ENCODE peak calls at places on chromosomes 1 and 21, in four cellular contexts. C is stomach, M is right atrium auricular region, V is ascending aorta. U is an unnamed sample.

GRCh38 chr1:41734201-41734915 is 184.4 kb downstream of the HIVEP3 start:
- DNase-seq in M (no peak), C (no peak), V (no peak), U (no peak)

GRCh38 chr1:210407207-210407886 is 78.6 kb downstream of the HHAT start:
- DNase-seq in C (peak; percentile 77), V (no peak), M (peak; percentile 74), U (peak; percentile 80)

GRCh38 chr1:110538921-110539320 is 19.9 kb upstream of the KCNA10 start:
- DNase-seq in V (no peak), C (no peak), M (no peak), U (no peak)

GRCh38 chr1:65149753-65150463 is 1.9 kb downstream of the AK4 start:
- DNase-seq in V (no peak), C (no peak), M (no peak), U (no peak)

GRCh38 chr1:245946905-245947304 is 560.2 kb downstream of the SMYD3 start:
- DNase-seq in M (no peak), V (no peak), C (no peak), U (no peak)

GRCh38 chr1:171655215-171656116 is 3.0 kb upstream of the MYOC start:
- DNase-seq in M (peak; percentile 90), C (peak; percentile 45), V (no peak), U (peak; percentile 56)

GRCh38 chr1:216140650-216141547 is 282.3 kb downstream of the USH2A start:
- DNase-seq in V (no peak), C (no peak), M (no peak), U (no peak)

GRCh38 chr1:2133039-2133878 is 61.3 kb downstream of the FAAP20 start:
- DNase-seq in C (peak; percentile 98), V (peak; percentile 87), M (peak; percentile 97), U (peak; percentile 99)

GRCh38 chr1:118947790-118948189 is 40.4 kb downstream of the TBX15 start:
- DNase-seq in M (no peak), C (no peak), V (no peak), U (no peak)

GRCh38 chr21:39518055-39518844 is 66.5 kb downstream of the SH3BGR start:
- DNase-seq in C (peak; percentile 44), V (no peak), M (no peak), U (no peak)

GRCh38 chr1:223775054-223775453 is 62.7 kb downstream of the CAPN2 start:
- DNase-seq in C (no peak), M (peak; percentile 42), V (no peak), U (no peak)
- H3K4me1 ChIP-seq in C (peaks cover 39% of the 10 kb centered on the region), M (no peaks in the 10 kb centered on the region), V (peaks cover 38% of the 10 kb centered on the region), U (peaks cover 39% of the 10 kb centered on the region)

DNA sequence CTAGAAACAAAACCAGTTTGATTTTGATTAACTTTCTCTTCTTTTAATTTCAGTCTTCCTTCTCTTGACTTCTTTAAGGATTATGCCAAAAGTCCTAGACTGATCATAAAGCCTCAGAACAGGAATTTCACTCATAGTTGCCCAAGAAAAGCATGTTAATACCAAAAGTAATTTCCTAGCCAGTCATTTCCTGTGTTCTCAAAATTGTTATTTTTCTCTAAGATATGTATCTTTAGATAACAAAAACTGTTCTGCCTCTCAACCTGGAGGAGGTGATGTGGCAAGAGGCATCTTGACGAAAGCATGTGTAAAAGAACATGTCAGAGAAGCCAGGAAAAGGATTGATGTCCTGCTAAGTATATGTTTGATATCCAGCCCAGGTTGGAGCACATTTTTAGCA is 78.0 kb upstream of the IPO9 start:
- DNase-seq in M (no peak), V (no peak), C (no peak), U (no peak)
- H3K4me1 ChIP-seq in M (no peaks in the 10 kb centered on the region), V (peaks cover 92% of the 10 kb centered on the region), C (no peaks in the 10 kb centered on the region), U (peaks cover 21% of the 10 kb centered on the region)

GRCh38 chr1:27489973-27490741 is at the start of gene WASF2:
- DNase-seq in M (peak; percentile 99), C (peak; percentile 97), V (peak; percentile 88), U (peak; percentile 97)

GRCh38 chr1:27485363-27485762 is 4.6 kb downstream of the WASF2 start:
- DNase-seq in C (no peak), M (no peak), V (no peak), U (no peak)

GRCh38 chr1:27491748-27492700 is 2.1 kb upstream of the WASF2 start:
- DNase-seq in C (no peak), V (no peak), M (no peak), U (peak; percentile 36)

GRCh38 chr1:27488523-27489138 is 1.3 kb downstream of the WASF2 start:
- DNase-seq in V (no peak), M (no peak), C (no peak), U (no peak)

GRCh38 chr1:27487927-27488522 is 1.9 kb downstream of the WASF2 start:
- DNase-seq in M (no peak), C (no peak), V (no peak), U (no peak)
- H3K4me1 ChIP-seq in M (no peaks in the 10 kb centered on the region), C (peaks cover 42% of the 10 kb centered on the region), V (peaks cover 33% of the 10 kb centered on the region), U (peaks cover 22% of the 10 kb centered on the region)

GRCh38 chr1:223538921-223539445 is 126.5 kb downstream of the CAPN8 start:
- DNase-seq in V (no peak), M (no peak), C (no peak), U (no peak)

GRCh38 chr1:223531742-223532341 is 133.7 kb downstream of the CAPN8 start:
- DNase-seq in V (no peak), M (no peak), C (peak; percentile 75), U (no peak)

GRCh38 chr1:223535261-223535778 is 130.2 kb downstream of the CAPN8 start:
- DNase-seq in C (no peak), M (no peak), V (no peak), U (no peak)

GRCh38 chr1:223534677-223535076 is 130.8 kb downstream of the CAPN8 start:
- DNase-seq in V (no peak), C (no peak), M (no peak), U (no peak)

GRCh38 chr1:223533708-223534107 is 131.8 kb downstream of the CAPN8 start:
- DNase-seq in C (no peak), V (no peak), M (no peak), U (no peak)
- H3K4me1 ChIP-seq in C (no peaks in the 10 kb centered on the region), V (no peaks in the 10 kb centered on the region), M (no peaks in the 10 kb centered on the region), U (no peaks in the 10 kb centered on the region)

GRCh38 chr1:207858806-207859205 is 52.1 kb downstream of the CD34 start:
- DNase-seq in M (no peak), C (no peak), V (no peak), U (no peak)
- H3K4me1 ChIP-seq in M (no peaks in the 10 kb centered on the region), C (peaks cover 29% of the 10 kb centered on the region), V (peaks cover 33% of the 10 kb centered on the region), U (peaks cover 51% of the 10 kb centered on the region)

DNA sequence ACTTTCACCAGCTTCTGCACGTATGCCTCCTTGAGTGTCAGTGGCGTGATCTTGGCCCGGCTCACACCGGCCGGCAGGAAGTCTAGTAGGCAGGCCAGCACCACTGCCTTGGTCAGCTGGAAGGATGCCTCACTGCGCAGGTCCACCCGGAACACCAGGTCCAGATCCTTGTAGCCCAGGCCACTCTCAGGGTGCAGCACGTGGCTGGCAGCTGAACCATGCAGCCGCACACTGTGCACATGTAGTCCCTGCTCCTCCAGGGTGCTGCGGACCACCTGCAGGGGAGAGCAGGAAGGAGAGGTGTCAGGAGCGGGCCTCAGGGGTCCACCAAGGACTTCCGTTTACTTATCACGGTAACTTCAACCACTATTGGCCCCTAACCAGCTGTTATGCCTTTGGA is 6.0 kb downstream of the TENT5B start:
- DNase-seq in M (no peak), C (no peak), V (no peak), U (no peak)
- H3K4me1 ChIP-seq in M (no peaks in the 10 kb centered on the region), C (peaks cover 74% of the 10 kb centered on the region), V (peaks cover 47% of the 10 kb centered on the region), U (peaks cover 28% of the 10 kb centered on the region)

GRCh38 chr1:184878602-184879001 is 95.7 kb downstream of the NIBAN1 start:
- DNase-seq in M (no peak), C (no peak), V (no peak), U (no peak)

GRCh38 chr1:184881941-184882648 is 92.2 kb downstream of the NIBAN1 start:
- DNase-seq in V (no peak), C (no peak), M (no peak), U (no peak)

GRCh38 chr1:184883304-184883815 is 90.9 kb downstream of the NIBAN1 start:
- DNase-seq in V (no peak), C (no peak), M (no peak), U (no peak)

GRCh38 chr1:184879876-184880275 is 94.4 kb downstream of the NIBAN1 start:
- DNase-seq in C (no peak), V (no peak), M (no peak), U (no peak)

DNA sequence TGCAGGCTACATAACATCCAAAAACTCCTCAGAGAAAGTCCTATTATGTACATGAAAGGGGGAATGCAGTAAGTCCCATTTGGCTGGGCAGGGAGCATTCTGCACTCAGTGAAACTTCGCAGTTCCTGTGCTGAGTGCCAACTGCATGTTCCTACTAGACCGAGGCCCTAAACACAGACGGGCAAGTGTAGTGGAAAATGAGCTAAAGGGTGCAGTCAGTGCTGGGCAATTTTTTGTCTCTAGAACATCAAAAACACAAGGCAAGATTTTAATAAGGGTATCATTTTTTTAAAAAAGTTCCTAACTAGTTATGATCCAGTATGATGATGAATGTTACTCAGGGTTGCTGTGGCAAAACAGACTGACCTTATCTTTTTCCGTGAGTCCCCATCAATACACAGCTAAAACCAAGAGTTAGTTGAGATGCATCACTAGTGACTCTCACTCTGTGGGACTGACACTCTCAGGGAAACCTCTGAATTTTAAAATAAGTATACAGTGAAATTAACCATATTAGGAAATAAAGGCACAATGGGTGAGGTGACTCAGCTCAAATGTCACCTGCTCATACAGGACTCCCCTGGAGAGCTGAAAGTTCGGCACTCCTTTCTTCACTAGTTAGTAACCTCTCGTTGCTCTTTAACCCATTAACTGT is 91.5 kb downstream of the NIBAN1 start:
- DNase-seq in V (peak; percentile 45), C (peak; percentile 35), M (no peak), U (no peak)
- H3K4me1 ChIP-seq in V (peaks cover 75% of the 10 kb centered on the region), C (peaks cover 37% of the 10 kb centered on the region), M (no peaks in the 10 kb centered on the region), U (no peaks in the 10 kb centered on the region)

GRCh38 chr1:182698977-182699672 is 14.7 kb upstream of the RGS8 start:
- DNase-seq in V (no peak), M (no peak), C (no peak), U (no peak)
- H3K4me1 ChIP-seq in V (peaks cover 35% of the 10 kb centered on the region), M (no peaks in the 10 kb centered on the region), C (peaks cover 7% of the 10 kb centered on the region), U (no peaks in the 10 kb centered on the region)

GRCh38 chr1:168178227-168178637 is 530 bp upstream of the TIPRL start:
- DNase-seq in V (no peak), M (no peak), C (no peak), U (no peak)
- H3K4me1 ChIP-seq in V (peaks cover 22% of the 10 kb centered on the region), M (no peaks in the 10 kb centered on the region), C (peaks cover 9% of the 10 kb centered on the region), U (peaks cover 15% of the 10 kb centered on the region)

DNA sequence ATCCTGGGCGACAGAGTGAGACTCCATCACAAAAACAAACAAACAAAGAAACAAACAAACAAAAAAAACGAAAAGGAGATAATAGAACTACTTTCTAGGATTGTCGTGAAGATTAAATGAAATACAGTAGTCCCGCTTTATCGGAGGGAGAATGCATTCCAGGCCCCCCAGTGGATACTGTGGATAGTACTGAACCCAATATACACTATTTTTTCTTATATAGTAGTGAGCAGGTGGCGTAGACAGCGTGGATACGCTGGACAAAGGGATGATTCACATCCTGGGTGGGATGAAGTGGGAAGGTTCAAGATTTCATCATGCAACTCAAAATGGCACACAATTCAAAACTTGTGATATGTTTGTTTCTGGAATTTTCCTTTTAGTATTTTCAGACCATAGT is 8.0 kb downstream of the SLC35F3 start:
- DNase-seq in V (no peak), C (no peak), M (no peak), U (no peak)
- H3K4me1 ChIP-seq in V (no peaks in the 10 kb centered on the region), C (no peaks in the 10 kb centered on the region), M (no peaks in the 10 kb centered on the region), U (no peaks in the 10 kb centered on the region)

U was measured in left lung.